ENCODE peak calls at places on chromosomes 12 and 14, in four cellular contexts. Q, V, E and B are unnamed samples.

GRCh38 chr12:77599782-77600491 is 230.8 kb upstream of the NAV3 start:
- DNase-seq in V (no peak), E (no peak), Q (no peak), B (no peak)

GRCh38 chr12:42762395-42762925 is 172.9 kb upstream of the PRICKLE1 start:
- DNase-seq in E (no peak), V (no peak), Q (no peak), B (no peak)

GRCh38 chr12:89192419-89192818 is 159.9 kb downstream of the DUSP6 start:
- DNase-seq in Q (no peak), V (no peak), E (no peak), B (no peak)

GRCh38 chr14:59481407-59482119 is 2.6 kb downstream of the L3HYPDH start:
- DNase-seq in Q (no peak), E (no peak), V (peak), B (no peak)

GRCh38 chr12:108798551-108799221 is 58.7 kb downstream of the SSH1 start:
- DNase-seq in V (peak), E (no peak), Q (no peak), B (peak)

GRCh38 chr12:51520576-51521325 is 70.3 kb upstream of the SCN8A start:
- DNase-seq in V (no peak), Q (no peak), E (no peak), B (no peak)

GRCh38 chr12:107929436-107929835 is 154.9 kb downstream of the ASCL4 start:
- DNase-seq in E (peak), V (peak), Q (peak), B (no peak)

GRCh38 chr12:95146767-95147166 is 70.5 kb downstream of the FGD6 start:
- DNase-seq in Q (no peak), V (no peak), E (no peak), B (no peak)

GRCh38 chr14:20751963-20752562 is 6.4 kb downstream of the EDDM3A start:
- DNase-seq in V (no peak), E (no peak), Q (no peak), B (no peak)

GRCh38 chr14:101193845-101194355 is 290.4 kb upstream of the RTL1 start:
- DNase-seq in Q (no peak), V (no peak), E (no peak), B (no peak)

GRCh38 chr12:27868165-27868564 is 88.1 kb upstream of the MANSC4 start:
- DNase-seq in Q (no peak), V (peak), E (no peak), B (no peak)

GRCh38 chr12:13211859-13212664 is 15.5 kb downstream of the EMP1 start:
- DNase-seq in V (peak), E (peak), Q (peak), B (peak)
- H3K27ac ChIP-seq in V (peak), E (no peak), Q (no peak), B (no peak)

DNA sequence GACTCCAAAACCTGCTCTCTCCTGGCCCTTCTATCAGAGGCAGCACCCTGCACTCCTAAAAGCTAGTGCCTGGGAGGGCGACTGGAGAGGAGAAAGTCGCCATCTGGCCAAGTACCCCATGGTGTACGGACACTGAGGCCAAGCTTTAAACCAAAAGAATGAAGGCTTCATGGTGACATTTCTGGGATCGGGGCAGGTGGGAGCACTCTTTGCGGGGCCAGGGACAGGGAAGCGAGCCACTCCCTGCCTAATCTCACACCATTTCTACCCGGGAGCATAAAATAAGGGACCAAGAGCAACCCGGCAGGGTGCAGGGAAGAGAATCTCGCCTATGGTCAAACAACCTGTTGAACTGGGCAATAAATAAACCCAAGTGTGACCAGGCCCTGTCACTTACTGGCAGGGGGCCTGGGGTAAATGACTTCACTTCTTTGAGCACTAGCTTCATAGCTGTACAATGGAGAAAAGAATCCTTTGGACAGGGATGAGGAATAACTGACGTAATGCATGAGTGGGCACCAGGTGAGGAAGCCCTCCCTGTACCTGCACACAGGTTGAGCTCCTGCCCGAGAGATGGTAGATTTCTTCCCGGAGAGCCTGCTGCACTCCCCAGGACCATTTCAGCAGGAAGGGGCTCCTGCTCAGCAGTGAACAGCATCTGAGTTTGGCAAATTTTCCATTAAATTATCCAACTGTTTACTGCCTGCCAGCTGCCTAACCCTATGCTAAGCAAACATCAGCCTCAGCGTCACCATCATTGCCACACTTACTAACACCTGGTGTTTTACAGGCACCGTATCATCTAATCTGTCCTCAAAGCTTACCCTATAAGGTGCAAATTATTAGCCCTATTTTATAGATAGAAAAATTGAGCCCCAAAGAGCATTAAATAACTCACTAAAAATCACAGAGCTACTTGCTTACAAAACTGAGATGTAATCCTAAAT is 2.0 kb downstream of the SERPINA1 start:
- DNase-seq in E (no peak), V (no peak), Q (no peak), B (no peak)
- H3K27ac ChIP-seq in E (no peak), V (no peak), Q (no peak), B (no peak)

DNA sequence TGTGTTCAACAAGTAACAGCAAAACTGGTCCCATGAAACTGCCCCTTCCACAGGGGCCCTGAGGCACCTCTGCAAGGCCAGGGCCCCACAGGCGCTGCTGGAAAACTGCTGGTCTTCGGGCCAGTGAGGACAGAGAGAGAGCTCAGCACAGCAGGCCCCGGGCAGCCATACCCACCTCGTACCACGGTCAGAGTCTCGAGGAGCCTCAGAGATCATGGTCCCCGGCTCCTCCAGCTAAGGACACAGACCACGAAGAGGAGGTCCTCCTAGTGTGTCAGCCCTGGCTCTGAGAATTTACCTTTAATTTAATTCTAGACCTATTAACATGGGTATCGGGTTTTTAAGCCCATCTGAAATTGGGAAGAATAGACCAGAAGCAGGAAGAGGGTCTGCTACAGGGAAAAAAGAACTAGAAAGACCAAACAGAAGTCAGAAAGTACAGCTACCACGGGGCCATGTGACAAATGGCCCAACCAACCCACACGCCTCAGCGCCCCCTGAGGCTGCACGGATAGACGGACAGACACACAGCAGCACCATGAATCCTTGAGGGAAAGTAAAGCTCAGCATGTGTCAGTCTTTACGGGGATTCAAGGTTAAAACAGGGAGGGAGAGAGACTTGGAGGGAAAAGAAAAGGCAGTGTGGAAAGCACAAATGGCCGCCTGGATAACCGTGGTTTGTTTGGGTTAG is 22.9 kb downstream of the ANKRD9 start:
- DNase-seq in Q (no peak), E (no peak), V (no peak), B (no peak)
- H3K27ac ChIP-seq in Q (no peak), E (no peak), V (no peak), B (no peak)

GRCh38 chr12:119682635-119683340 is 14.9 kb downstream of the PRKAB1 start:
- DNase-seq in Q (peak), V (no peak), E (peak), B (no peak)

GRCh38 chr12:119684730-119685129 is 16.8 kb downstream of the PRKAB1 start:
- DNase-seq in E (no peak), V (no peak), Q (no peak), B (no peak)

GRCh38 chr12:119683413-119683812 is 15.5 kb downstream of the PRKAB1 start:
- DNase-seq in E (no peak), V (peak), Q (no peak), B (no peak)

GRCh38 chr12:119685375-119685774 is 17.4 kb downstream of the PRKAB1 start:
- DNase-seq in Q (no peak), V (no peak), E (no peak), B (no peak)

DNA sequence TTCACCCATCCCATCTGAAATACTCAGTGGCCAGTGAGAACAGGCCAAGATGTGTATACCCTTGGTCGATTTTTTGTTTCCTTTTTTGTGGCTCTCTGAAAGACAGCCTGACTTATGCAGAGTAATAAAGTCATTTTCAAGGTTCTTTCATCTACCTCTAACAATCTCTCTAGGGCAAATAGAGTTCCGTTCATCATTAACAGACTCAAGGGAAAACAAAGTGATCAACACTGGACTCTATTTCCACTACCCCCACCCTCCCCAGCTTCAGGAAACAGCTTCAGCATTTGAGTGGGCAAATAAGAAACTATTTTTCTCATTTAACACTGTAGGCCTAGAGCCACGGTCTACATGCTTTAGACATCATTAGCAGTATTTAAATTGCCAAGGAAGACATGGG is 15.9 kb downstream of the PRKAB1 start:
- DNase-seq in Q (no peak), V (no peak), E (no peak), B (no peak)
- H3K27ac ChIP-seq in Q (no peak), V (no peak), E (peak), B (no peak)

GRCh38 chr12:15329891-15330290 is 7.6 kb downstream of the PTPRO start:
- DNase-seq in V (no peak), Q (no peak), E (no peak), B (no peak)
- H3K27ac ChIP-seq in V (no peak), Q (no peak), E (no peak), B (no peak)

GRCh38 chr14:88359500-88359899 is 26.0 kb upstream of the SPATA7 start:
- DNase-seq in Q (no peak), V (no peak), E (no peak), B (peak)

GRCh38 chr14:88363624-88364023 is 21.8 kb upstream of the SPATA7 start:
- DNase-seq in V (no peak), E (no peak), Q (no peak), B (no peak)

DNA sequence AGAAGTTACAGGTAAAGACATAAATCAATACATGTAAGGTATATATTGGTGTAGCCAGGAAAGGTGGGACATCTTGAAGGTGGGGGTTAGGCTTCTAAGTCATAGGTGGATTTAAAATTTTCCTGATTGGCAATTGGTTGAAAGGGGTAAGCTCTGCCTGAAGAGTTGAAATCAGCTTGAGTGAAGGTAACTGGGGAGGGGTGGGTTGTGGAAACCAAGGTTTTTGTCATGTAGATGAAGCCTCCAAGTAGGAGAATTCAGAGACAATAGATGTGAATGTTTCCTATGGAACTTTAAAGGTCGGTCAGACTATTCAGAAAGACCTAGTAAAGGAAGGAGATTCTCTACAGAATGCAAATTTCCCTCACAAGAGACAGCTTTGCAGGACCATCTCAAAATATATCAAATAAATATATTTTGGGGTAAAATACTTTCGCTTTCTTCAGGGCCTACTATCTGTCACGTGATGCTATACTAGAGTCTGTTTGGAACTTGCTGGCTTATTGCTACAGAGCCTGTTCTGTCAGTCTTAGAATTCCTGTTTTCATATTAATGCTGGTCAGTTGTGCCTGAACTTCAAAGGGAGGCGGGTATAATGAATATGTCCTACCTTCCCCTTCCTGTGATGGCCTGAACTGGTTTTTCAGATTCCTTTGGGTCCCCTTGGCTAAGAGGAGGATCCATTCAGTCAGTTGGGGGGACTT is 20.6 kb upstream of the SPATA7 start:
- DNase-seq in Q (no peak), E (no peak), V (no peak), B (no peak)
- H3K27ac ChIP-seq in Q (no peak), E (no peak), V (no peak), B (no peak)

GRCh38 chr14:103879570-103880333 is 32.4 kb upstream of the PPP1R13B start:
- DNase-seq in Q (no peak), E (no peak), V (peak), B (no peak)

GRCh38 chr14:103880334-103880985 is 33.1 kb upstream of the PPP1R13B start:
- DNase-seq in E (no peak), Q (no peak), V (peak), B (no peak)

GRCh38 chr14:103880986-103881926 is 33.9 kb upstream of the PPP1R13B start:
- DNase-seq in Q (no peak), E (no peak), V (no peak), B (no peak)

GRCh38 chr14:103878180-103878579 is 30.8 kb upstream of the PPP1R13B start:
- DNase-seq in V (no peak), E (no peak), Q (no peak), B (no peak)

GRCh38 chr14:103879118-103879569 is 31.8 kb upstream of the PPP1R13B start:
- DNase-seq in V (no peak), E (no peak), Q (no peak), B (no peak)
- H3K27ac ChIP-seq in V (no peak), E (no peak), Q (no peak), B (no peak)

DNA sequence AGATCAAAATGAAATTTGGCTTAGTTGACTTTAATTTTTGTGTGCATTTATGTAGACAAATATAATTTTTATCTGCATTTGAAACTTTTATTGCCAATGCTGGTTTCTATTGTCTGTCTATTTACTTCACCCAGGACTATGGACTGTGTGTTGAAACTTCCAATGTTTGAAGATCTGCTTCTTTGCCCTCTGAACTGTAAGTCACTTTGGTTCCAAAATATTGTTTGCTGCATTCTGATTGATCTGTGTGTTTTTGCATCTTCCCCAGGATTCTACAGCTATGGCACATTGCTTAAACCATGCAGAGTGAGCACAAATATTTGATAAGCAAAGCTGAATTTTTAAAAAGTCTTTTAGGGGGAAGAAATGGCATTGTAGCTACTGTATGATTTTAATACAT is 131.0 kb upstream of the SOX5 start:
- DNase-seq in Q (no peak), V (no peak), E (no peak), B (no peak)
- H3K27ac ChIP-seq in Q (no peak), V (no peak), E (no peak), B (no peak)

DNA sequence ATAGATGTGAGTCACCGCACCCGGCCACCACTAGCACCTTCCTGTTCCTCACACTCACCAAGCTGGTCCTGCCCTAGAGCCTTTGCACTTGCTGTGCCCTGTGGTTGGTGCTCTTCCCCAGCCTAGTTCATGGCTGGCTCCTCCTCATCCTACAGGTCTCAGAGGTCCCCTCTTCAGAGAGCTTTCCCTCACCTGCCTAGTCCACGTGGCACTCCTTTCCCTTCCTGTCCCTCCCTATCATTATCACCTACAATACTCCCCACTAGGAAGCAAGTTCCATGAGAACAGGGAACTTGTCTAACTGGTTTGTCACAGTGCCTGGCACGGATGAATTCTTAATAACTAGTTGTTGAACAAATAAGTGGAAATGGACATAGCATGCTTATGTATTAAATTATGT is 24.0 kb upstream of the TMED10 start:
- DNase-seq in E (no peak), V (no peak), Q (no peak), B (no peak)
- H3K27ac ChIP-seq in E (no peak), V (no peak), Q (no peak), B (no peak)